ENCODE peak calls at places on chromosomes 16 and 17, in six cellular contexts. K is lower leg skin, X is prostate gland, D is MCF 10A, C is esophagus muscularis mucosa, A is stomach. W is an unnamed sample.

GRCh38 chr16:21643787-21644186 is 8.6 kb downstream of the IGSF6 start:
- DNase-seq in C (no peak), X (no peak), K (no peak), D (no peak), A (no peak), W (no peak)

GRCh38 chr16:49876716-49877129 is 20.8 kb upstream of the ZNF423 start:
- DNase-seq in A (peak), C (no peak), K (peak), D (no peak), X (no peak), W (peak)

GRCh38 chr17:19752216-19753048 is 4.3 kb upstream of the ALDH3A1 start:
- DNase-seq in K (no peak), A (no peak), D (peak), C (no peak), X (no peak), W (no peak)

GRCh38 chr17:35890774-35891155 is 10.6 kb upstream of the CCL5 start:
- DNase-seq in X (no peak), C (no peak), D (no peak), A (peak), K (no peak), W (no peak)

GRCh38 chr16:88726981-88727380 is 20.7 kb downstream of the CTU2 start:
- DNase-seq in D (no peak), K (no peak), X (no peak), C (no peak), A (no peak), W (no peak)

GRCh38 chr16:70267516-70267915 is 15.8 kb upstream of the EXOSC6 start:
- DNase-seq in A (peak), D (peak), C (no peak), K (no peak), X (no peak), W (peak)

GRCh38 chr16:1789643-1790045 is 3.9 kb downstream of the IGFALS start:
- DNase-seq in K (peak), A (no peak), X (no peak), C (no peak), D (no peak), W (no peak)

GRCh38 chr16:67226804-67227566 is at the start of gene TMEM208:
- DNase-seq in C (peak), A (peak), K (peak), D (peak), X (peak), W (peak)

GRCh38 chr17:42720996-42721583 is 23.8 kb downstream of the EZH1 start:
- DNase-seq in K (no peak), D (peak), C (no peak), A (no peak), X (peak), W (peak)

GRCh38 chr16:20995711-20996110 is 95.1 kb downstream of the LYRM1 start:
- DNase-seq in X (no peak), K (peak), A (no peak), D (no peak), C (peak), W (no peak)

GRCh38 chr17:63445571-63446217 is 412 bp downstream of the CYB561 start:
- DNase-seq in K (peak), A (peak), D (peak), C (no peak), X (peak), W (peak)

GRCh38 chr16:66382966-66383299 is 16.4 kb downstream of the CDH5 start:
- DNase-seq in D (peak), K (no peak), C (no peak), A (no peak), X (no peak), W (no peak)

GRCh38 chr16:72657164-72657563 is 390.8 kb downstream of the ZFHX3 start:
- DNase-seq in X (no peak), C (no peak), K (no peak), D (no peak), A (no peak), W (no peak)

GRCh38 chr17:52885882-52886281 is 727.4 kb upstream of the CA10 start:
- DNase-seq in X (no peak), K (no peak), D (no peak), C (no peak), A (no peak), W (no peak)

GRCh38 chr16:50326835-50327465 is 41.8 kb downstream of the BRD7 start:
- DNase-seq in C (no peak), X (no peak), D (peak), A (no peak), K (no peak), W (no peak)

GRCh38 chr16:56362057-56362655 is 63.2 kb downstream of the AMFR start:
- DNase-seq in X (no peak), D (no peak), C (no peak), K (peak), A (peak), W (no peak)

GRCh38 chr16:84423416-84423837 is 55.1 kb downstream of the ATP2C2 start:
- DNase-seq in D (peak), X (no peak), C (no peak), A (no peak), K (no peak), W (no peak)

GRCh38 chr17:77451894-77452852 is 311.4 kb downstream of the SEC14L1 start:
- DNase-seq in K (peak), X (peak), D (no peak), A (peak), C (no peak), W (peak)

GRCh38 chr17:65557349-65558310 is 3.8 kb downstream of the AXIN2 start:
- DNase-seq in A (no peak), D (no peak), K (no peak), C (no peak), X (no peak), W (no peak)

GRCh38 chr16:82769845-82770244 is 143.1 kb downstream of the CDH13 start:
- DNase-seq in A (no peak), X (no peak), K (no peak), D (no peak), C (no peak), W (no peak)

GRCh38 chr17:63480826-63481487 is 4.1 kb downstream of the ACE start:
- DNase-seq in X (no peak), K (no peak), C (no peak), A (no peak), D (no peak), W (no peak)

GRCh38 chr16:82888616-82889015 is 261.8 kb downstream of the CDH13 start:
- DNase-seq in A (no peak), X (peak), K (no peak), D (peak), C (no peak), W (no peak)

GRCh38 chr17:9987779-9988585 is 82.9 kb upstream of the RCVRN start:
- DNase-seq in A (no peak), D (peak), K (no peak), X (no peak), C (no peak), W (peak)

GRCh38 chr17:40819528-40820125 is 2.8 kb downstream of the KRT10 start:
- DNase-seq in C (no peak), K (no peak), A (no peak), D (peak), X (no peak), W (peak)

GRCh38 chr17:50042211-50042610 is 13.7 kb upstream of the ITGA3 start:
- DNase-seq in C (no peak), D (no peak), A (no peak), K (no peak), X (no peak), W (no peak)

GRCh38 chr17:76562734-76563148 is 22.9 kb downstream of the PRCD start:
- DNase-seq in K (no peak), X (no peak), D (peak), A (no peak), C (no peak), W (no peak)

GRCh38 chr16:50336884-50337283 is 31.9 kb downstream of the BRD7 start:
- DNase-seq in A (no peak), D (no peak), C (no peak), K (no peak), X (no peak), W (no peak)

GRCh38 chr16:63787014-63787413 is 1334.8 kb downstream of the CDH11 start:
- DNase-seq in D (peak), C (no peak), X (no peak), A (no peak), K (no peak), W (no peak)

GRCh38 chr17:1727258-1727789 is 2.8 kb downstream of the WDR81 start:
- DNase-seq in X (no peak), A (no peak), K (no peak), D (no peak), C (no peak), W (no peak)

GRCh38 chr17:6163632-6164319 is 93.6 kb downstream of the WSCD1 start:
- DNase-seq in K (peak), D (peak), A (no peak), X (no peak), C (no peak), W (no peak)

GRCh38 chr16:51290886-51291285 is 139.8 kb upstream of the SALL1 start:
- DNase-seq in A (no peak), C (no peak), K (no peak), D (no peak), X (no peak), W (no peak)

GRCh38 chr16:15986261-15986660 is 36.8 kb downstream of the ABCC1 start:
- DNase-seq in D (no peak), A (no peak), C (no peak), K (no peak), X (no peak), W (no peak)

GRCh38 chr17:68777243-68777855 is 176.2 kb upstream of the FAM20A start:
- DNase-seq in C (no peak), D (peak), A (peak), K (peak), X (peak), W (peak)

DNA sequence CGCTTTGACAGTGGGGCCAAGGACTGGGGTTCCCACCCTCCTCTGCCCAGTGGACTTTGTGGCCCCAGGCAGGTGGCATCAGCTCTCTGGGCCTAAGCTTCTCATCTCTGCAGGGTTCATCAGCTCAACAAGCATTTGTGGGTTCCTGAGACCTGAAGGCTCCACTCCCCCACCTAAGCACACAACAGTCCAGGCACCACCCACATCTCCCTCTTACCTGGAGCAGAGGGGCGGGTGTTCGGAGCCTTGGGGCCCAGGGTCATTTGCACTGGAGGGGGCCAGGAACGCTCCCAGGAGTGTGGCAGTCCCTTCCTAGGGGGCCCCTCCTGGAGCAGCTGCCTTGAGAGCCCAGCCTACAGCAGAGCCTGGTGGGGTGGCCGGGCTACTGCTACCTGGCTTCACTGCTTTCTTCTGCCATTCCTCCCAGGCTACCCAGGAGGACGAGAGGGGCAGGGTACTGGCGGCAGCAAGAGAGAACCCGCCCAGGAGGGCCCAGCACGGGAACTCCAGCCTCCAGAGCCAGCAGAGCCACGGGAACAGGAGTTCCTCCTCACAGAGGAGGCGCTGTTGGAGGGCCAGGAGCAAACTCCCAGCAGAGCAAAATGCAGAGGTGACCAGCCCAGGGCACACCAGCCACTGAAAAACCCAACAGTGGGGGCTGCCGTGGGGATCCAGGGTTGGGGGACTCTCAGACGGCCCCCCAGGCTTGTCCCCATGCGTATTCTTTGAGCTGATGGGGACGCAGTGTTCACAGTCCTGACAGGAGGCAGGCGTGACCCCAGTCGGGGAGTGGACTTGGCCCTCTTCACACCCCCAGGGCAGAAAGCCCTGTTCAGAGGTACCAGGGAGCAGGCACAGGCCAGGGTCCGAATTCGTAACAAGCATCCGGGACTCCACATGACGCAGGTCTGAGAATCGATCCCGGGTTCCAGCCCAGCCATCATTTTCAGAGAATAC is 35.1 kb upstream of the SLC38A10 start:
- DNase-seq in A (no peak), K (no peak), C (no peak), D (peak), X (no peak), W (no peak)
- TF ChIP-seq CTCF in A (no peak), K (no peak), C (no peak), D (no peak), X (no peak), W (no peak)

GRCh38 chr16:11500720-11501346 is 85.9 kb downstream of the LITAF start:
- DNase-seq in C (no peak), D (no peak), A (no peak), X (no peak), K (no peak), W (no peak)
- TF ChIP-seq CTCF in C (no peak), D (no peak), A (no peak), X (no peak), K (no peak), W (no peak)

DNA sequence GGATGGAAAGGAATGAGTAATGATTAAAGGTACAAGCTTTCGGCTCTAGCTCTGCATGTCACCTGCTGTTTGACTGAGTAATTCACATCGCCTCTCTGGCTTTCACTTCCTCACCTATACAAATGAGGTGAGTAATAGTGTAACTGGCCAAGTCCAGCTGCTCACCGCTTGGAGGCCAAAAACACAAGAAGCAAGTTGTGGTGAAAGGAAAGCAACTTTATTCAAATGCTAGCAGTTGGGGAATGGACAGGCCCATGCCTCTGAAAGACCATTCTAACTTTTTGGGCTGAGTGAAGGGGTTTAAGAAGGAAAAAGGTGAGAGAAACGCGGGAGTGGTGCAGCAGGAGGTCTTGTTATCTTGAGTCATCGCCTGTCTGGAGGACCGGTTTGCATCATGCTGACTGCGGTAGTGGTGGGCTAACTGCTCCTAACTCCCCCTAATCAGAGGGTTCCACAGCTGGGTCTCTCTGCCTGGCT is 45.7 kb upstream of the CSNK2A2 start:
- DNase-seq in C (no peak), X (no peak), A (no peak), K (no peak), D (peak), W (no peak)
- TF ChIP-seq CTCF in C (no peak), X (no peak), A (no peak), K (no peak), D (no peak), W (no peak)

DNA sequence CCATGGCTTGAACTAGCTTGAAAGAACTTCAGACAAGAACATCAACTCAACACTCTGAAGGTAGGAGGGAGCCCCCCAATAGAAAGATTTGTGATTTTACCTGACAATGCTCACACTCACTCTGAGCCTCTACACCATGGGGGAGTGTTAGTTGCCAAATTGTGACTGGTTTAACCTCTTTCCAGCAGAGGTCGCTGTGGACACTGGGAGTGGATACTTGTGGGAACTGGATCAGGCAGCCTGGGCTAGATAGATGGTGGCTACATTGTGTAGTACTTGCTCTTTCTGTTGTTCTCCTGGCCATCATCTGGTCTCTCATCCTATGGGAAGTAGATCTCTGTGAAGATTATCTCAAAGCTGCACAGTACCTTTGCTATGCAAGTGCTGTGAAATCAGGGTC is 2.9 kb downstream of the SMPD3 start:
- DNase-seq in X (no peak), D (peak), A (peak), C (no peak), K (no peak), W (peak)
- TF ChIP-seq CTCF in X (peak), D (peak), A (no peak), C (peak), K (no peak), W (peak)

GRCh38 chr16:9119795-9120194 is 28.4 kb downstream of the HAPSTR1 start:
- DNase-seq in K (peak), A (no peak), X (no peak), D (peak), C (no peak), W (no peak)
- TF ChIP-seq CTCF in K (no peak), A (no peak), X (no peak), D (no peak), C (no peak), W (no peak)

GRCh38 chr17:34383225-34383615 is 20.2 kb upstream of the CCL1 start:
- DNase-seq in A (no peak), D (no peak), C (no peak), K (peak), X (no peak), W (no peak)

GRCh38 chr17:34379876-34380275 is 16.8 kb upstream of the CCL1 start:
- DNase-seq in C (no peak), K (no peak), A (no peak), X (no peak), D (no peak), W (no peak)

GRCh38 chr17:34384822-34385605 is 22.0 kb upstream of the CCL1 start:
- DNase-seq in K (peak), C (no peak), D (no peak), A (no peak), X (no peak), W (no peak)

GRCh38 chr17:34384271-34384670 is 21.2 kb upstream of the CCL1 start:
- DNase-seq in A (no peak), D (no peak), K (no peak), X (no peak), C (no peak), W (no peak)

DNA sequence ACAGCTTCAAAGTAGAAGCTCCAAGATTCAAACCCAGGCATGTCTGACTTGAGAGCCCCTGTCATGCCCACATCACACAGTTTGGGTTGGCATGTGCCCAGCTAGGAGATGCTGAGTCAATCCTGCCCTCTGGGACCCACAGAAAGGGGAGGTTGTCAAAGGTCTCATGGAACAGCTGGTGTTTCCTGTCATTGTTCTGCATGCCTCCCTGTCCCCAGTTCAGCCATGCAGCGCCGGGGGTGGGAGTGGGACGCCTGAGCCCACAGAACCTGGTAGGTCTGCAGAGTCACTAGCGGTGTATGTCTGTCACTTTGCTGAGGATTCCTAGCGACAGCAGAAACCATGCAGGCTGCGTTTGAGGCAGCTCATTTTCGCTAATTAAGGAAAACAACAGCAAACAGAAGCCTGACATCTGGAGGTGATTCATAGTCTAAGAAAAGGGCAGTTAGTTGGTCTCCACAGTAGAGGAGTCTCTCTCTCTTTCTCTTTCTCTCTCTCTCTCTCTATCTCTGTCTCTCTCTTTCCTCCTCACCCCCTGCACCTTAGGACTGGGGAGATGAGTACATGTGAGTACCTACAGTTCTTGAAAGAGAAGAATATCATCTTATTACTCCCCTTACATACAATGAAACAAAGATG is 19.7 kb upstream of the CCL1 start:
- DNase-seq in C (no peak), D (no peak), K (peak), A (no peak), X (no peak), W (peak)
- TF ChIP-seq CTCF in C (no peak), D (no peak), K (no peak), A (no peak), X (no peak), W (no peak)

GRCh38 chr17:60745544-60745943 is 67.9 kb downstream of the BCAS3 start:
- DNase-seq in D (peak), C (no peak), X (no peak), A (no peak), K (no peak), W (no peak)
- TF ChIP-seq CTCF in D (no peak), C (no peak), X (no peak), A (no peak), K (no peak), W (no peak)

GRCh38 chr17:75267403-75268232 is 3.4 kb downstream of the MIF4GD start:
- DNase-seq in X (no peak), K (no peak), A (no peak), C (no peak), D (no peak), W (peak)
- TF ChIP-seq CTCF in X (no peak), K (no peak), A (no peak), C (no peak), D (no peak), W (no peak)

GRCh38 chr16:30606004-30606403 is 4.2 kb downstream of the ZNF689 start:
- DNase-seq in C (no peak), X (no peak), D (no peak), A (no peak), K (no peak), W (no peak)

GRCh38 chr16:30609002-30609927 is 924 bp downstream of the ZNF689 start:
- DNase-seq in A (peak), X (peak), C (no peak), D (peak), K (peak), W (no peak)

GRCh38 chr16:30615358-30616076 is 5.3 kb upstream of the ZNF689 start:
- DNase-seq in X (peak), D (peak), C (no peak), K (no peak), A (peak), W (peak)

GRCh38 chr16:30605148-30605547 is 5.0 kb downstream of the ZNF689 start:
- DNase-seq in K (no peak), C (no peak), X (no peak), D (no peak), A (no peak), W (no peak)

GRCh38 chr16:30609928-30610839 is at the start of gene ZNF689:
- DNase-seq in C (peak), D (peak), X (peak), K (peak), A (peak), W (peak)
- TF ChIP-seq CTCF in C (no peak), D (no peak), X (no peak), K (no peak), A (no peak), W (no peak)

GRCh38 chr17:27209316-27209715 is 84.6 kb upstream of the WSB1 start:
- DNase-seq in X (no peak), A (no peak), K (no peak), C (no peak), D (no peak), W (no peak)

GRCh38 chr17:27203241-27203640 is 90.7 kb upstream of the WSB1 start:
- DNase-seq in X (no peak), D (no peak), C (no peak), A (no peak), K (no peak), W (no peak)

GRCh38 chr17:27207073-27207511 is 86.8 kb upstream of the WSB1 start:
- DNase-seq in A (no peak), C (no peak), D (peak), K (no peak), X (no peak), W (no peak)

GRCh38 chr17:27200476-27200875 is 93.4 kb upstream of the WSB1 start:
- DNase-seq in D (no peak), A (no peak), X (no peak), C (no peak), K (no peak), W (no peak)

GRCh38 chr17:27206447-27206846 is 87.5 kb upstream of the WSB1 start:
- DNase-seq in A (no peak), C (no peak), D (peak), X (no peak), K (no peak), W (no peak)
- TF ChIP-seq CTCF in A (no peak), C (no peak), D (no peak), X (no peak), K (no peak), W (no peak)

W was measured in endothelial cell.